ENCODE peak calls at places on chromosome 13, in five cellular contexts. F, U, V, I and O are unnamed samples.

GRCh38 chr13:46354143-46355087 is 32.6 kb downstream of the RUBCNL start:
- DNase-seq in U (peak; percentile 84), I (peak; percentile 88), V (no peak), F (peak; percentile 92), O (no peak)

GRCh38 chr13:22064854-22065646 is 394.2 kb downstream of the FGF9 start:
- DNase-seq in V (no peak), F (no peak), U (no peak), I (no peak), O (no peak)

GRCh38 chr13:58151452-58151851 is 519.9 kb downstream of the PCDH17 start:
- DNase-seq in V (no peak), U (no peak), F (no peak), I (no peak), O (no peak)

GRCh38 chr13:49370390-49370789 is 73.5 kb downstream of the CAB39L start:
- DNase-seq in U (no peak), V (no peak), I (no peak), F (no peak), O (no peak)

GRCh38 chr13:30847697-30848307 is 58.3 kb upstream of the MEDAG start:
- DNase-seq in I (peak; percentile 99), U (peak; percentile 90), V (peak; percentile 38), F (peak; percentile 99), O (no peak)

GRCh38 chr13:50511877-50512332 is 331.6 kb downstream of the DLEU7 start:
- DNase-seq in V (no peak), I (no peak), F (no peak), U (no peak), O (peak; percentile 13)

GRCh38 chr13:48828962-48829405 is 146.7 kb upstream of the FNDC3A start:
- DNase-seq in U (no peak), V (no peak), I (peak; percentile 32), F (no peak), O (no peak)

GRCh38 chr13:99956473-99957349 is 14.9 kb downstream of the ZIC5 start:
- DNase-seq in U (no peak), F (no peak), I (no peak), V (no peak), O (no peak)

GRCh38 chr13:105969761-105970160 is 565.7 kb downstream of the EFNB2 start:
- DNase-seq in I (no peak), F (peak; percentile 3), U (no peak), V (no peak), O (no peak)

GRCh38 chr13:65926750-65927171 is 1303.4 kb downstream of the PCDH9 start:
- DNase-seq in U (no peak), I (no peak), V (peak; percentile 11), F (no peak), O (no peak)

GRCh38 chr13:75419656-75420055 is 62.3 kb downstream of the TBC1D4 start:
- DNase-seq in F (no peak), I (no peak), U (no peak), V (no peak), O (no peak)

GRCh38 chr13:105921711-105922110 is 613.8 kb downstream of the EFNB2 start:
- DNase-seq in I (no peak), U (no peak), V (no peak), F (no peak), O (no peak)

GRCh38 chr13:30159446-30159839 is 147.9 kb downstream of the KATNAL1 start:
- DNase-seq in I (peak; percentile 94), F (peak; percentile 51), U (peak; percentile 48), V (no peak), O (no peak)

GRCh38 chr13:102045713-102046112 is 356.1 kb downstream of the FGF14 start:
- DNase-seq in I (no peak), F (no peak), V (no peak), U (no peak), O (no peak)

GRCh38 chr13:44764334-44764733 is 188.2 kb upstream of the TSC22D1 start:
- DNase-seq in F (no peak), V (no peak), I (no peak), U (no peak), O (no peak)

GRCh38 chr13:41311607-41312500 is 787 bp downstream of the NAA16 start:
- DNase-seq in I (peak; percentile 43), V (peak; percentile 32), U (no peak), F (peak; percentile 53), O (no peak)

GRCh38 chr13:106525865-106526264 is 9.6 kb downstream of the EFNB2 start:
- DNase-seq in V (no peak), I (no peak), F (no peak), U (no peak), O (no peak)

GRCh38 chr13:45833242-45833641 is 18.3 kb downstream of the SIAH3 start:
- DNase-seq in U (no peak), I (no peak), F (no peak), V (no peak), O (no peak)

GRCh38 chr13:93776936-93777335 is 550.3 kb downstream of the GPC6 start:
- DNase-seq in F (peak; percentile 53), V (no peak), I (peak; percentile 49), U (peak; percentile 14), O (no peak)

GRCh38 chr13:37429976-37430375 is 168.6 kb downstream of the POSTN start:
- DNase-seq in I (peak; percentile 98), V (no peak), U (peak; percentile 85), F (peak; percentile 78), O (no peak)

GRCh38 chr13:35791191-35791902 is 314.9 kb upstream of the MAB21L1 start:
- DNase-seq in V (no peak), U (peak; percentile 62), F (peak; percentile 84), I (peak; percentile 48), O (no peak)

GRCh38 chr13:62113145-62113544 is 697.5 kb upstream of the PCDH20 start:
- DNase-seq in U (no peak), I (no peak), V (no peak), F (no peak), O (no peak)

GRCh38 chr13:27450921-27451461 is 627 bp upstream of the MTIF3 start:
- DNase-seq in U (peak; percentile 35), I (peak; percentile 47), F (peak; percentile 49), V (peak; percentile 26), O (no peak)

GRCh38 chr13:73335226-73335625 is 276.4 kb downstream of the KLF5 start:
- DNase-seq in U (peak; percentile 69), F (peak; percentile 58), I (peak; percentile 65), V (no peak), O (no peak)

GRCh38 chr13:111610077-111610476 is 289.6 kb downstream of the TEX29 start:
- DNase-seq in U (no peak), F (no peak), V (no peak), I (no peak), O (no peak)

GRCh38 chr13:105159794-105160193 is 1375.7 kb downstream of the EFNB2 start:
- DNase-seq in I (no peak), U (no peak), V (no peak), F (no peak), O (no peak)

GRCh38 chr13:112465251-112466131 is 89.3 kb downstream of the SPACA7 start:
- DNase-seq in U (no peak), I (no peak), F (no peak), V (no peak), O (no peak)

GRCh38 chr13:46684287-46685001 is 112.5 kb downstream of the ESD start:
- DNase-seq in I (no peak), F (peak; percentile 45), U (no peak), V (no peak), O (no peak)

GRCh38 chr13:43077446-43077845 is 54.1 kb downstream of the DNAJC15 start:
- DNase-seq in U (no peak), V (no peak), F (no peak), I (no peak), O (no peak)
- TF ChIP-seq CTCF in U (no peak), V (no peak), F (no peak), I (no peak), O (no peak)

DNA sequence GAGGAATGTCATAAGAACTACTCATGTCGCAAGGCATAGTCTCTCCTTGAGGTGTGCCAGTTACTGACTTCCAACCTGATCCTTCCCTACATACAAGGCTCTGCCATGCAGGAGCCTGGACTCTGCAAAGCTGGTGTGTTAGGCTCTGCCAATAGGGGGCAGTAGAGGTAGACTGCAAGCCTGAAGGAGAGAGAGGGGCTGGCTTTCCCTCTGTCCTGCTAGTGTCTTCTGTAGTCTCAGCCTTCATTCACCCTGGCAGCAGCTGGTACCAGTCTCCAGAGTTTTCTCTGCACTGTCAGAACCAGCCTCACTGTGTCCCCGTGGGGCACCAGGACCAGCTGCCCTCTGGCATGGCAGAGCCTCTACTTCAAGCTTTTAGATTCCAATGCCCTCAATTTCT is 14.5 kb downstream of the SHISA2 start:
- DNase-seq in V (no peak), U (no peak), I (no peak), F (no peak), O (no peak)
- TF ChIP-seq CTCF in V (peak; percentile 51), U (peak; percentile 27), I (peak; percentile 6), F (peak; percentile 43), O (peak; percentile 78)

DNA sequence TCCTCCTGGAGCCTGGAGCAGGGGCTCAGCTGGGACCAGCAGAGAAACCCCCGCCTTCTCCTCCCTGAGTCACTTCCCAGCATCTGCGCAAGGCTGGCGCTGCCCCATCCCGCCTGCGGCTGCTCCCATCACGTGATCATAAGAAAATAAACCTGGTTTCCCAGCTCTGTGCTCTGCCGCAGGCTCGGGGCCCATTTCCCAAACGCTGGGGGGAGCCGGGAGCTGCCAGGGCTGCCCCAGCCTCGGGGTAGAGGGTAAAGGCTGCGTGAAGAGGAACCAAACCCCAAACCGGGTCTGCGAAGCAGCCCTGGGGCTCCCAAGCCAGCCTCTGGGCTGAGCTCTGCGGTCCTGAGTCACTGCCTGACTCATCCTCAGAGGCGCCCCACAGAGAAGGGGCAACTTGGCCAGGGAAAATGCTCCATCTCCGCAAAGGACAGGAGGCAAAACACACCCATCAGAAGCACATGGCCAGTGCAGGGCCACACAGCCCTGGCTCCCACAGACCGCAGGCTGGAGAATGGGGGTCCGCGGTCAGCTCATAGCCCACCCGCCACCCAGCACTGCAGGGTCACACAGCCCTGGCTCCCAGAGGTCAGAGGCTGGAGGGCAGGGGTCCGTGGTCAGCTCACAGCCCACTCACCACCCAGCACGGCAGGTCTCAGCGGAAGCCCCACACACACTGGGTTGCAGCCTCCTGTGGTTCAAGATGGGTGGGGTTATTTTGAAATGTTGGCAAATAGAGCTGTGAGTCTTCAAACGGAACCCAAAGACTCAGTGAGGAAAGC is 67.1 kb downstream of the RASA3 start:
- DNase-seq in I (peak; percentile 98), U (peak; percentile 100), F (peak; percentile 97), V (peak; percentile 84), O (peak; percentile 47)
- TF ChIP-seq CTCF in I (peak; percentile 12), U (no peak), F (no peak), V (no peak), O (no peak)

GRCh38 chr13:60137911-60138570 is 25.7 kb downstream of the DIAPH3 start:
- DNase-seq in V (no peak), F (no peak), U (no peak), I (no peak), O (no peak)

GRCh38 chr13:60138674-60139073 is 25.1 kb downstream of the DIAPH3 start:
- DNase-seq in V (no peak), F (no peak), U (no peak), I (no peak), O (no peak)

GRCh38 chr13:60135344-60135743 is 28.4 kb downstream of the DIAPH3 start:
- DNase-seq in V (no peak), U (no peak), I (no peak), F (no peak), O (no peak)

GRCh38 chr13:60139272-60139671 is 24.5 kb downstream of the DIAPH3 start:
- DNase-seq in V (no peak), F (no peak), U (peak; percentile 16), I (peak; percentile 43), O (no peak)

DNA sequence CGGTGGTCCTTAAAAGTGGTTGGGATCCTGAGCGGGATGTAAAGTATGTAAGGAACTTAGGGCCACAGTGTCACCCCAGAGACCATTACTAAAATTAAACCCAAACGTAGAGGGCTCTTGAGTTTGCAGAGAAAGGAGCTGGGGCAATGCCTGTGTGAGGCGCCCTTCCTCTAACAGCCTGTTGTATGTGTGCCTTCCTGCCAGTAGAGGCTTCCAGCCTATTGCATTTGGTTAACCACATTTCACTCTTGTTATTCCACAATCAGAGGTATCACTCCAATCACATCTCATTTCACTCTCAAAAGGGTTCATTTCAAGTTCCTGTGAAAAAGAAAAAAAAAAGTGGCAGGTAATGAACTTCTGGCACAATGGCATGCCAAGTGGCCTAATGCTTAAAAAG is 29.4 kb downstream of the DIAPH3 start:
- DNase-seq in F (peak; percentile 37), U (no peak), I (no peak), V (no peak), O (no peak)
- TF ChIP-seq CTCF in F (peak; percentile 36), U (peak; percentile 23), I (peak; percentile 32), V (no peak), O (no peak)